ENCODE peak calls at places on chromosomes 7 and 10, in eight cellular contexts. M is AG04450, Y is nephron progenitor cell, A is NCI-H1436, D is iPS-NIHi11, I is progenitor cell of endocrine pancreas, X is endothelial cell, Z is fibroblast of villous mesenchyme. H is an unnamed sample.

GRCh38 chr7:84971360-84971759 is 215.5 kb downstream of the SEMA3D start:
- DNase-seq in Y (no peak), A (no peak), I (no peak), M (no peak), Z (no peak), D (no peak), X (no peak), H (no peak)

GRCh38 chr7:80851896-80852476 is 66.9 kb downstream of the SEMA3C start:
- DNase-seq in A (no peak), Z (peak; percentile 61), M (peak; percentile 44), Y (no peak), I (no peak), D (no peak), X (no peak), H (no peak)

GRCh38 chr10:51171946-51172345 is 97.7 kb downstream of the PRKG1 start:
- DNase-seq in Z (peak; percentile 74), I (no peak), D (no peak), X (no peak), Y (no peak), A (no peak), M (no peak), H (no peak)

GRCh38 chr7:119943932-119944600 is 328.9 kb upstream of the KCND2 start:
- DNase-seq in M (no peak), D (no peak), Y (no peak), I (no peak), X (no peak), A (no peak), Z (no peak), H (no peak)

GRCh38 chr7:12635830-12636229 is 51.6 kb upstream of the ARL4A start:
- DNase-seq in D (no peak), A (no peak), Y (no peak), M (no peak), Z (peak; percentile 64), I (no peak), X (no peak), H (no peak)

GRCh38 chr10:97882142-97883091 is 32.8 kb downstream of the GOLGA7B start:
- DNase-seq in X (no peak), Y (no peak), M (no peak), D (no peak), Z (peak; percentile 3), I (no peak), A (no peak), H (peak; percentile 37)

GRCh38 chr10:121919666-121920065 is 8.2 kb downstream of the ATE1 start:
- DNase-seq in X (no peak), I (no peak), M (no peak), Y (no peak), A (no peak), D (no peak), Z (no peak), H (no peak)

GRCh38 chr7:30412810-30413504 is 65.6 kb downstream of the NOD1 start:
- DNase-seq in Z (peak; percentile 78), X (peak; percentile 35), M (peak; percentile 61), Y (no peak), A (no peak), I (no peak), D (peak; percentile 59), H (no peak)

GRCh38 chr7:2312272-2312929 is 1.8 kb downstream of the SNX8 start:
- DNase-seq in A (no peak), Y (no peak), D (no peak), X (no peak), M (no peak), Z (no peak), I (no peak), H (no peak)

GRCh38 chr7:120256719-120257118 is 16.3 kb upstream of the KCND2 start:
- DNase-seq in I (no peak), M (no peak), D (no peak), Y (no peak), Z (no peak), X (no peak), A (no peak), H (no peak)

GRCh38 chr7:55071411-55072188 is 52.8 kb downstream of the EGFR start:
- DNase-seq in Y (no peak), I (no peak), M (no peak), A (no peak), D (no peak), X (no peak), Z (no peak), H (no peak)

GRCh38 chr10:89829262-89829886 is 128.0 kb downstream of the KIF20B start:
- DNase-seq in I (no peak), A (no peak), M (no peak), D (no peak), X (no peak), Z (no peak), Y (no peak), H (no peak)

GRCh38 chr10:3754727-3755439 is 30.1 kb downstream of the KLF6 start:
- DNase-seq in I (no peak), D (no peak), Z (peak; percentile 90), Y (no peak), M (no peak), X (no peak), A (no peak), H (no peak)

GRCh38 chr10:74855027-74855426 is 28.6 kb downstream of the KAT6B start:
- DNase-seq in D (peak; percentile 21), Z (peak; percentile 36), X (peak; percentile 3), A (no peak), I (no peak), M (no peak), Y (no peak), H (no peak)

GRCh38 chr7:725223-726005 is 1.1 kb upstream of the DNAAF5 start:
- DNase-seq in A (no peak), M (no peak), I (no peak), D (no peak), Z (peak; percentile 82), X (no peak), Y (no peak), H (no peak)

GRCh38 chr7:93374345-93374940 is 142.3 kb downstream of the VPS50 start:
- DNase-seq in X (no peak), I (no peak), Y (no peak), D (peak; percentile 34), M (peak; percentile 2), Z (peak; percentile 54), A (peak; percentile 1), H (no peak)

GRCh38 chr7:91973632-91974031 is 33.0 kb downstream of the AKAP9 start:
- DNase-seq in Y (no peak), A (no peak), X (no peak), Z (no peak), M (no peak), D (no peak), I (no peak), H (no peak)

GRCh38 chr7:65342723-65343629 is 30.7 kb upstream of the ZNF92 start:
- DNase-seq in X (no peak), I (no peak), D (no peak), Z (no peak), Y (no peak), A (no peak), M (no peak), H (no peak)

GRCh38 chr7:44883961-44884360 is 1.4 kb downstream of the PURB start:
- DNase-seq in A (no peak), X (no peak), I (no peak), D (no peak), M (no peak), Y (no peak), Z (peak; percentile 12), H (no peak)

GRCh38 chr10:6144609-6145413 is 56.0 kb downstream of the RBM17 start:
- DNase-seq in D (peak; percentile 91), Z (peak; percentile 84), Y (peak; percentile 82), M (peak; percentile 45), X (peak; percentile 73), I (peak; percentile 41), A (no peak), H (peak; percentile 83)

GRCh38 chr7:50335795-50336754 is 31.6 kb downstream of the IKZF1 start:
- DNase-seq in A (no peak), M (no peak), Z (no peak), D (no peak), Y (no peak), X (no peak), I (no peak), H (peak; percentile 86)

GRCh38 chr10:51224610-51225230 is 150.4 kb downstream of the PRKG1 start:
- DNase-seq in M (peak; percentile 60), D (no peak), Y (no peak), A (no peak), I (no peak), X (no peak), Z (peak; percentile 94), H (no peak)

GRCh38 chr7:35906191-35906908 is 105.5 kb downstream of the SEPTIN7 start:
- DNase-seq in Z (peak; percentile 87), M (peak; percentile 65), A (peak; percentile 63), X (peak; percentile 69), I (peak; percentile 44), D (peak; percentile 51), Y (peak; percentile 61), H (peak; percentile 77)

GRCh38 chr10:3538850-3539531 is 246.0 kb downstream of the KLF6 start:
- DNase-seq in Z (peak; percentile 94), A (no peak), D (no peak), Y (no peak), I (no peak), M (peak; percentile 81), X (no peak), H (no peak)

GRCh38 chr7:90178592-90179279 is 24.5 kb downstream of the STEAP1 start:
- DNase-seq in I (no peak), X (no peak), M (no peak), Z (peak; percentile 25), A (no peak), D (no peak), Y (no peak), H (no peak)

GRCh38 chr7:32462966-32463365 is 27.2 kb downstream of the LSM5 start:
- DNase-seq in X (no peak), A (no peak), Y (no peak), D (no peak), Z (no peak), I (no peak), M (no peak), H (no peak)

GRCh38 chr10:80154978-80155695 is 22.6 kb downstream of the PLAC9 start:
- DNase-seq in D (no peak), A (no peak), Z (peak; percentile 83), X (no peak), M (peak; percentile 90), Y (no peak), I (no peak), H (no peak)

GRCh38 chr10:126392469-126392868 is 4.2 kb upstream of the ADAM12 start:
- DNase-seq in X (no peak), Y (no peak), A (no peak), M (no peak), Z (peak; percentile 54), I (no peak), D (no peak), H (no peak)

H was measured in stimulated activated effector memory CD8-positive, alpha-beta T cell treated with anti-CD3 and anti-CD28 coated beads, Interleukin-12 subunit alpha, Interleukin-12 subunit beta, amount 100 ng/mL, for 72 hours.